ENCODE peak calls at places on chromosomes 2 and 18, in six cellular contexts. One of them, this sample, is unnamed.

GRCh38 chr2:5539281-5540211 is 152.6 kb upstream of the SOX11 start:
- DNase-seq in HCT116: no peak
- DNase-seq in endothelial cell: peak
- DNase-seq in thyroid gland: peak
- DNase-seq in GM13976: no peak
- DNase-seq in astrocyte: no peak
- DNase-seq in this sample: no peak

GRCh38 chr2:239735131-239735828 is 289.9 kb downstream of the NDUFA10 start:
- DNase-seq in HCT116: no peak
- DNase-seq in endothelial cell: no peak
- DNase-seq in thyroid gland: no peak
- DNase-seq in GM13976: no peak
- DNase-seq in astrocyte: no peak
- DNase-seq in this sample: peak

GRCh38 chr2:234963785-234964615 is 12.2 kb downstream of the SH3BP4 start:
- DNase-seq in HCT116: peak
- DNase-seq in endothelial cell: no peak
- DNase-seq in thyroid gland: no peak
- DNase-seq in GM13976: no peak
- DNase-seq in astrocyte: peak
- DNase-seq in this sample: no peak

GRCh38 chr2:170425291-170425751 is 247.4 kb downstream of the MYO3B start:
- DNase-seq in HCT116: no peak
- DNase-seq in endothelial cell: no peak
- DNase-seq in thyroid gland: no peak
- DNase-seq in GM13976: no peak
- DNase-seq in astrocyte: peak
- DNase-seq in this sample: no peak

GRCh38 chr18:3486514-3486913 is 36.5 kb downstream of the TGIF1 start:
- DNase-seq in HCT116: no peak
- DNase-seq in endothelial cell: no peak
- DNase-seq in thyroid gland: no peak
- DNase-seq in GM13976: no peak
- DNase-seq in astrocyte: no peak
- DNase-seq in this sample: no peak

GRCh38 chr2:191638079-191638801 is 39.7 kb upstream of the NABP1 start:
- DNase-seq in HCT116: no peak
- DNase-seq in endothelial cell: no peak
- DNase-seq in thyroid gland: no peak
- DNase-seq in GM13976: no peak
- DNase-seq in astrocyte: no peak
- DNase-seq in this sample: no peak

GRCh38 chr2:7031424-7032245 is 114.4 kb downstream of the RNF144A start:
- DNase-seq in HCT116: peak
- DNase-seq in endothelial cell: no peak
- DNase-seq in thyroid gland: peak
- DNase-seq in GM13976: no peak
- DNase-seq in astrocyte: no peak
- DNase-seq in this sample: no peak

GRCh38 chr2:240642806-240643092 is 17.5 kb downstream of the GPR35 start:
- DNase-seq in HCT116: no peak
- DNase-seq in endothelial cell: no peak
- DNase-seq in thyroid gland: no peak
- DNase-seq in GM13976: no peak
- DNase-seq in astrocyte: no peak
- DNase-seq in this sample: no peak

GRCh38 chr2:181483221-181483620 is 26.0 kb downstream of the ITGA4 start:
- DNase-seq in HCT116: no peak
- DNase-seq in endothelial cell: no peak
- DNase-seq in thyroid gland: no peak
- DNase-seq in GM13976: no peak
- DNase-seq in astrocyte: no peak
- DNase-seq in this sample: no peak

GRCh38 chr2:86307431-86307830 is 30.0 kb downstream of the REEP1 start:
- DNase-seq in HCT116: no peak
- DNase-seq in endothelial cell: no peak
- DNase-seq in thyroid gland: no peak
- DNase-seq in GM13976: no peak
- DNase-seq in astrocyte: no peak
- DNase-seq in this sample: no peak

GRCh38 chr18:46096651-46097300 is 1.3 kb downstream of the ATP5F1A start:
- DNase-seq in HCT116: no peak
- DNase-seq in endothelial cell: no peak
- DNase-seq in thyroid gland: peak
- DNase-seq in GM13976: no peak
- DNase-seq in astrocyte: no peak
- DNase-seq in this sample: no peak

GRCh38 chr18:40672590-40672989 is 1282.4 kb upstream of the PIK3C3 start:
- DNase-seq in HCT116: no peak
- DNase-seq in endothelial cell: no peak
- DNase-seq in thyroid gland: no peak
- DNase-seq in GM13976: no peak
- DNase-seq in astrocyte: peak
- DNase-seq in this sample: no peak

GRCh38 chr18:50518787-50519520 is 40.9 kb upstream of the MAPK4 start:
- DNase-seq in HCT116: no peak
- DNase-seq in endothelial cell: no peak
- DNase-seq in thyroid gland: peak
- DNase-seq in GM13976: no peak
- DNase-seq in astrocyte: no peak
- DNase-seq in this sample: no peak

GRCh38 chr18:54806526-54806925 is 21.8 kb upstream of the RAB27B start:
- DNase-seq in HCT116: no peak
- DNase-seq in endothelial cell: no peak
- DNase-seq in thyroid gland: no peak
- DNase-seq in GM13976: no peak
- DNase-seq in astrocyte: peak
- DNase-seq in this sample: no peak

GRCh38 chr18:12048827-12049175 is 44.8 kb upstream of the ANKRD62 start:
- DNase-seq in HCT116: no peak
- DNase-seq in endothelial cell: no peak
- DNase-seq in thyroid gland: no peak
- DNase-seq in GM13976: no peak
- DNase-seq in astrocyte: peak
- DNase-seq in this sample: no peak

GRCh38 chr18:49189772-49190171 is 239.0 kb upstream of the SMAD7 start:
- DNase-seq in HCT116: no peak
- DNase-seq in endothelial cell: no peak
- DNase-seq in thyroid gland: no peak
- DNase-seq in GM13976: no peak
- DNase-seq in astrocyte: peak
- DNase-seq in this sample: no peak

GRCh38 chr2:232641153-232641845 is 7.9 kb downstream of the EFHD1 start:
- DNase-seq in HCT116: no peak
- DNase-seq in endothelial cell: no peak
- DNase-seq in thyroid gland: no peak
- DNase-seq in GM13976: no peak
- DNase-seq in astrocyte: no peak
- DNase-seq in this sample: no peak

GRCh38 chr2:128536925-128537620 is 218.4 kb upstream of the HS6ST1 start:
- DNase-seq in HCT116: peak
- DNase-seq in endothelial cell: no peak
- DNase-seq in thyroid gland: no peak
- DNase-seq in GM13976: no peak
- DNase-seq in astrocyte: peak
- DNase-seq in this sample: no peak

GRCh38 chr2:69026026-69026425 is 13.0 kb downstream of the ANTXR1 start:
- DNase-seq in HCT116: peak
- DNase-seq in endothelial cell: peak
- DNase-seq in thyroid gland: peak
- DNase-seq in GM13976: peak
- DNase-seq in astrocyte: no peak
- DNase-seq in this sample: no peak

GRCh38 chr2:205483122-205483521 is 199.2 kb upstream of the NRP2 start:
- DNase-seq in HCT116: no peak
- DNase-seq in endothelial cell: no peak
- DNase-seq in thyroid gland: no peak
- DNase-seq in GM13976: no peak
- DNase-seq in astrocyte: no peak
- DNase-seq in this sample: no peak

GRCh38 chr2:233434666-233435375 is 80.5 kb downstream of the DGKD start:
- DNase-seq in HCT116: no peak
- DNase-seq in endothelial cell: no peak
- DNase-seq in thyroid gland: no peak
- DNase-seq in GM13976: no peak
- DNase-seq in astrocyte: no peak
- DNase-seq in this sample: no peak

GRCh38 chr2:150234787-150235512 is 252.5 kb downstream of the RND3 start:
- DNase-seq in HCT116: no peak
- DNase-seq in endothelial cell: no peak
- DNase-seq in thyroid gland: no peak
- DNase-seq in GM13976: no peak
- DNase-seq in astrocyte: peak
- DNase-seq in this sample: no peak
- TF ChIP-seq CTCF in HCT116: no peak
- TF ChIP-seq CTCF in endothelial cell: no peak
- TF ChIP-seq CTCF in thyroid gland: no peak
- TF ChIP-seq CTCF in GM13976: no peak
- TF ChIP-seq CTCF in astrocyte: no peak
- TF ChIP-seq CTCF in this sample: no peak

GRCh38 chr2:44620189-44620990 is 258.6 kb downstream of the CAMKMT start:
- DNase-seq in HCT116: no peak
- DNase-seq in endothelial cell: no peak
- DNase-seq in thyroid gland: no peak
- DNase-seq in GM13976: no peak
- DNase-seq in astrocyte: no peak
- DNase-seq in this sample: no peak

GRCh38 chr2:44616616-44617266 is 255.0 kb downstream of the CAMKMT start:
- DNase-seq in HCT116: no peak
- DNase-seq in endothelial cell: no peak
- DNase-seq in thyroid gland: no peak
- DNase-seq in GM13976: peak
- DNase-seq in astrocyte: no peak
- DNase-seq in this sample: no peak

GRCh38 chr2:44614940-44615339 is 253.2 kb downstream of the CAMKMT start:
- DNase-seq in HCT116: no peak
- DNase-seq in endothelial cell: no peak
- DNase-seq in thyroid gland: no peak
- DNase-seq in GM13976: no peak
- DNase-seq in astrocyte: no peak
- DNase-seq in this sample: no peak

GRCh38 chr2:44618378-44619023 is 256.8 kb downstream of the CAMKMT start:
- DNase-seq in HCT116: no peak
- DNase-seq in endothelial cell: no peak
- DNase-seq in thyroid gland: no peak
- DNase-seq in GM13976: no peak
- DNase-seq in astrocyte: no peak
- DNase-seq in this sample: no peak

DNA sequence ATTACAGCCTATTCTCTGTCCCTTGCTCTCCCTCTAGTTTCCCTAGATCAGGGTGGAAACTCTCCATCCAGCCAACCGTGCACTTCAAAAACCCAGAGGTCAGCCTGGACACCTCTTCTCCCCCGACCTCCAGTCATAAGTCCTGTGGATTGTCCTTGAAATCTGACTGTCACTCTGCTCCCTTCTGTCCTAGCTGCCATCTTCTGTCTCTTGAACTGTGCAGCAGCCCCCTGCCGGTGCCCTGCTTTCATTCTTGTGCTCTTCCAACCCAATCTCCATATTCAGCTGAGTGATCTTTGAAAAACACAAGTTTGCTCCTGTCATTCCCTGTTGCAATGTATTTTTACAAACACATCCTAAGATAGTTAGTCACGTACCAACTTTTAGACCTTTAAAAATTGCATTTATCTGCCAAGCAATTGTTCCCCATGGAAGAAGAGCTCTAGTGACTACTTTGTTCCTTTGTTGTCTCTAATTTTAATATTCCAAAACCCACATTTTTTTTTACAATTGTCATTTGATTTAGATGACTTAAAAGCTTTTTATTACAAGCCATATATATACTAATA is 254.3 kb downstream of the CAMKMT start:
- DNase-seq in HCT116: no peak
- DNase-seq in endothelial cell: no peak
- DNase-seq in thyroid gland: peak
- DNase-seq in GM13976: no peak
- DNase-seq in astrocyte: no peak
- DNase-seq in this sample: peak
- TF ChIP-seq CTCF in HCT116: no peak
- TF ChIP-seq CTCF in endothelial cell: no peak
- TF ChIP-seq CTCF in thyroid gland: no peak
- TF ChIP-seq CTCF in GM13976: no peak
- TF ChIP-seq CTCF in astrocyte: no peak
- TF ChIP-seq CTCF in this sample: no peak

DNA sequence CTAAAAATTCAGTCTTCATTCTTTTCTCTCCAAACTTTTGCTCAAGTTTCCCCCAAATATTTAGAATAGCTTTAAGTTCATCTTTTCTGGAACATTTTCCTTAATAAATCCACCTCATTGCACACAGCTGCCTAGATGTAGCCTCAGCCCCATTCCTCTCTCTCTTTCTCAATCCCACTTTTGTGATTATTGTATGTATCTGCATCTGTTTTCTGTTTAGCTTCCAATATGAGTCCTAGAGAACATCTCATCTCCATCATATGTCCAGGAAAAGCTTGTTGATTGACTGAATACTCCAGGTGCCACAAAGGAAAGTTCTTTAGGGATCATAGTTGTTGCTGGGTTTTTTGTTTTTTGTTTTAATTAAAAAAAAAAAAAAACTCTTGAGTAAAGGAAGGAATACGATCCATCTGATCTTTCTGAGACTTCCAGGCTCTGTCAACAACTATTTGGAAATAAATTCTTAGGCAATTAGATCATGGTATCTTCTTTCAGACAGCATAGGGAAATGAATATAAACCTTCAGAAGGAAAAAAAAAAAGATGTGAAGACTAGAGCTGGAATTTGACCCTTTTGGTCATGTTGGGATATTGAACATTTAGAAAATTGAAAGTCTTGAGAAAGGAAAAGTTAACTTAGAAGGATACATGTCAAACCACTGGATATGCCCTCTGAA is 42.5 kb downstream of the KIAA2012 start:
- DNase-seq in HCT116: no peak
- DNase-seq in endothelial cell: no peak
- DNase-seq in thyroid gland: no peak
- DNase-seq in GM13976: no peak
- DNase-seq in astrocyte: peak
- DNase-seq in this sample: no peak
- TF ChIP-seq CTCF in HCT116: no peak
- TF ChIP-seq CTCF in endothelial cell: no peak
- TF ChIP-seq CTCF in thyroid gland: no peak
- TF ChIP-seq CTCF in GM13976: no peak
- TF ChIP-seq CTCF in astrocyte: no peak
- TF ChIP-seq CTCF in this sample: no peak

GRCh38 chr2:159034728-159035127 is 66.3 kb downstream of the TANC1 start:
- DNase-seq in HCT116: no peak
- DNase-seq in endothelial cell: no peak
- DNase-seq in thyroid gland: peak
- DNase-seq in GM13976: no peak
- DNase-seq in astrocyte: no peak
- DNase-seq in this sample: no peak

GRCh38 chr2:159032580-159032979 is 64.1 kb downstream of the TANC1 start:
- DNase-seq in HCT116: no peak
- DNase-seq in endothelial cell: no peak
- DNase-seq in thyroid gland: no peak
- DNase-seq in GM13976: no peak
- DNase-seq in astrocyte: no peak
- DNase-seq in this sample: no peak

GRCh38 chr2:159032156-159032555 is 63.7 kb downstream of the TANC1 start:
- DNase-seq in HCT116: no peak
- DNase-seq in endothelial cell: no peak
- DNase-seq in thyroid gland: no peak
- DNase-seq in GM13976: no peak
- DNase-seq in astrocyte: no peak
- DNase-seq in this sample: no peak

GRCh38 chr2:159030674-159031380 is 62.4 kb downstream of the TANC1 start:
- DNase-seq in HCT116: peak
- DNase-seq in endothelial cell: no peak
- DNase-seq in thyroid gland: peak
- DNase-seq in GM13976: no peak
- DNase-seq in astrocyte: peak
- DNase-seq in this sample: peak

GRCh38 chr2:159035790-159036411 is 67.5 kb downstream of the TANC1 start:
- DNase-seq in HCT116: peak
- DNase-seq in endothelial cell: peak
- DNase-seq in thyroid gland: peak
- DNase-seq in GM13976: no peak
- DNase-seq in astrocyte: peak
- DNase-seq in this sample: no peak
- TF ChIP-seq CTCF in HCT116: peak
- TF ChIP-seq CTCF in endothelial cell: no peak
- TF ChIP-seq CTCF in thyroid gland: no peak
- TF ChIP-seq CTCF in GM13976: no peak
- TF ChIP-seq CTCF in astrocyte: no peak
- TF ChIP-seq CTCF in this sample: no peak

This sample was measured in neural crest cell.